ENCODE peak calls at places on chromosomes 7 and 10, in five cellular contexts. J is NCI-H1048, O is stromal cell of bone marrow, H is fibroblast of the conjunctiva, X is HAP-1. B is an unnamed sample.

GRCh38 chr7:140726304-140726703 is 29.8 kb downstream of the NDUFB2 start:
- DNase-seq in J (no peak), O (no peak), H (peak; percentile 23), X (no peak), B (no peak)

GRCh38 chr7:42244828-42245227 is 7.8 kb upstream of the GLI3 start:
- DNase-seq in J (no peak), O (peak; percentile 80), H (no peak), X (no peak), B (no peak)

GRCh38 chr10:59265140-59265539 is 88.7 kb downstream of the PHYHIPL start:
- DNase-seq in J (no peak), O (no peak), H (no peak), X (no peak), B (no peak)

GRCh38 chr7:50534690-50535290 is 30.4 kb downstream of the DDC start:
- DNase-seq in J (no peak), O (peak; percentile 95), H (peak; percentile 97), X (no peak), B (peak; percentile 97)

GRCh38 chr7:5226921-5227785 is 37.1 kb downstream of the WIPI2 start:
- DNase-seq in J (no peak), O (no peak), H (no peak), X (no peak), B (no peak)

GRCh38 chr7:79610905-79611304 is 157.4 kb upstream of the MAGI2 start:
- DNase-seq in J (no peak), O (no peak), H (no peak), X (no peak), B (no peak)

GRCh38 chr10:64619068-64619467 is 1097.9 kb downstream of the REEP3 start:
- DNase-seq in J (no peak), O (no peak), H (no peak), X (no peak), B (no peak)

GRCh38 chr10:30825495-30825894 is 195.9 kb upstream of the LYZL2 start:
- DNase-seq in J (no peak), O (no peak), H (no peak), X (no peak), B (no peak)

GRCh38 chr7:121102619-121103018 is 114.1 kb downstream of the CPED1 start:
- DNase-seq in J (no peak), O (no peak), H (no peak), X (no peak), B (no peak)

GRCh38 chr7:100887955-100888481 is 1.5 kb downstream of the UFSP1 start:
- DNase-seq in J (no peak), O (no peak), H (no peak), X (no peak), B (no peak)

GRCh38 chr7:45646207-45646821 is 72.1 kb downstream of the ADCY1 start:
- DNase-seq in J (no peak), O (no peak), H (no peak), X (no peak), B (no peak)

GRCh38 chr10:97399843-97400545 is 1.1 kb downstream of the RRP12 start:
- DNase-seq in J (no peak), O (no peak), H (peak; percentile 21), X (peak; percentile 10), B (no peak)

GRCh38 chr10:36141786-36142560 is 499.9 kb upstream of the FZD8 start:
- DNase-seq in J (no peak), O (peak; percentile 59), H (no peak), X (no peak), B (peak; percentile 35)

GRCh38 chr7:42232275-42232674 is 4.7 kb downstream of the GLI3 start:
- DNase-seq in J (no peak), O (peak; percentile 47), H (peak; percentile 29), X (peak; percentile 89), B (peak; percentile 37)

GRCh38 chr10:44911081-44911540 is at the start of gene TMEM72:
- DNase-seq in J (no peak), O (no peak), H (no peak), X (no peak), B (no peak)

GRCh38 chr7:15476101-15476918 is 85.5 kb downstream of the AGMO start:
- DNase-seq in J (no peak), O (no peak), H (no peak), X (no peak), B (no peak)

GRCh38 chr10:123703195-123703790 is 37.1 kb downstream of the GPR26 start:
- DNase-seq in J (no peak), O (no peak), H (no peak), X (no peak), B (no peak)

GRCh38 chr7:503575-504111 is 16.0 kb downstream of the PDGFA start:
- DNase-seq in J (no peak), O (no peak), H (no peak), X (no peak), B (no peak)

GRCh38 chr10:118939216-118940007 is 90.1 kb upstream of the NANOS1 start:
- DNase-seq in J (no peak), O (peak; percentile 28), H (peak; percentile 36), X (no peak), B (no peak)

GRCh38 chr10:79266543-79267312 is 80.5 kb upstream of the PPIF start:
- DNase-seq in J (no peak), O (peak; percentile 93), H (peak; percentile 63), X (no peak), B (peak; percentile 76)

GRCh38 chr7:159115601-159116501 is 28.8 kb downstream of the VIPR2 start:
- DNase-seq in J (no peak), O (no peak), H (no peak), X (no peak), B (no peak)

GRCh38 chr7:157113607-157114006 is 25.1 kb upstream of the UBE3C start:
- DNase-seq in J (no peak), O (no peak), H (no peak), X (no peak), B (no peak)

GRCh38 chr7:121097577-121097976 is 109.1 kb downstream of the CPED1 start:
- DNase-seq in J (no peak), O (no peak), H (no peak), X (no peak), B (no peak)

GRCh38 chr7:87199241-87199640 is 20.3 kb downstream of the TMEM243 start:
- DNase-seq in J (no peak), O (no peak), H (no peak), X (no peak), B (no peak)

GRCh38 chr10:89426230-89426868 is 12.0 kb downstream of the IFIT5 start:
- DNase-seq in J (peak; percentile 27), O (peak; percentile 36), H (peak; percentile 57), X (peak; percentile 71), B (no peak)

GRCh38 chr10:132972986-132973902 is 30.9 kb upstream of the CFAP46 start:
- DNase-seq in J (no peak), O (no peak), H (no peak), X (no peak), B (no peak)

GRCh38 chr10:120415709-120416330 is 41.2 kb upstream of the PLPP4 start:
- DNase-seq in J (no peak), O (peak; percentile 82), H (no peak), X (no peak), B (peak; percentile 60)

GRCh38 chr7:83648464-83649241 is at the start of gene SEMA3E:
- DNase-seq in J (no peak), O (peak; percentile 15), H (no peak), X (peak; percentile 43), B (peak; percentile 17)

GRCh38 chr10:59517961-59518360 is 155.6 kb upstream of the FAM13C start:
- DNase-seq in J (no peak), O (no peak), H (no peak), X (no peak), B (no peak)

GRCh38 chr7:371119-371778 is 81.3 kb downstream of the FOXL3 start:
- DNase-seq in J (no peak), O (no peak), H (no peak), X (no peak), B (no peak)

GRCh38 chr10:114023198-114023597 is 20.5 kb upstream of the ADRB1 start:
- DNase-seq in J (no peak), O (no peak), H (peak; percentile 22), X (no peak), B (peak; percentile 88)

GRCh38 chr7:106770191-106770590 is 94.9 kb upstream of the PIK3CG start:
- DNase-seq in J (no peak), O (peak; percentile 42), H (peak; percentile 68), X (no peak), B (peak; percentile 58)

GRCh38 chr10:131163444-131163843 is 148.1 kb downstream of the TCERG1L start:
- DNase-seq in J (no peak), O (no peak), H (no peak), X (no peak), B (no peak)

GRCh38 chr10:101444499-101444898 is 90.5 kb downstream of the BTRC start:
- DNase-seq in J (no peak), O (no peak), H (no peak), X (no peak), B (no peak)

B was measured in skeletal muscle cell.